ENCODE peak calls at places on chromosomes 1 and 21, in eight cellular contexts. Y is globus pallidus, S is NCI-H1417 treated with DMSO at 0.1 percent for 48 hours, J is coronary artery, M is fibroblast of gingiva, Q is glutamatergic neuron, L is RPMI8226, G is pancreas. I is an unnamed sample.

GRCh38 chr1:24142546-24143431 is at the start of gene IL22RA1:
- DNase-seq in Y (no peak), S (no peak), J (no peak), M (no peak), Q (no peak), L (peak), G (peak), I (no peak)

GRCh38 chr1:8510041-8510823 is 192.3 kb downstream of the SLC45A1 start:
- DNase-seq in Y (peak), S (no peak), J (no peak), M (peak), Q (no peak), L (no peak), G (no peak), I (peak)

GRCh38 chr21:36825683-36826082 is 126.8 kb downstream of the SIM2 start:
- DNase-seq in Y (no peak), S (peak), J (no peak), M (no peak), Q (no peak), L (no peak), G (no peak), I (no peak)

GRCh38 chr1:22916469-22916817 is 56.2 kb downstream of the LACTBL1 start:
- DNase-seq in Y (peak), S (no peak), J (no peak), M (no peak), Q (peak), L (no peak), G (no peak), I (no peak)

GRCh38 chr1:201016943-201017827 is 6.3 kb downstream of the KIF21B start:
- DNase-seq in Y (no peak), S (no peak), J (no peak), M (no peak), Q (peak), L (no peak), G (no peak), I (no peak)

GRCh38 chr1:229716064-229716463 is 90.0 kb downstream of the URB2 start:
- DNase-seq in Y (no peak), S (no peak), J (no peak), M (no peak), Q (no peak), L (no peak), G (no peak), I (no peak)

GRCh38 chr1:161072751-161073449 is 3.2 kb upstream of the ARHGAP30 start:
- DNase-seq in Y (no peak), S (no peak), J (no peak), M (no peak), Q (no peak), L (no peak), G (no peak), I (no peak)

GRCh38 chr1:153685578-153686340 is 7.3 kb downstream of the NPR1 start:
- DNase-seq in Y (no peak), S (no peak), J (no peak), M (no peak), Q (no peak), L (no peak), G (no peak), I (no peak)

GRCh38 chr1:56073206-56073605 is 506.2 kb downstream of the PLPP3 start:
- DNase-seq in Y (no peak), S (no peak), J (no peak), M (no peak), Q (no peak), L (no peak), G (no peak), I (no peak)

GRCh38 chr1:70667771-70668170 is 256.7 kb downstream of the CTH start:
- DNase-seq in Y (no peak), S (no peak), J (no peak), M (no peak), Q (no peak), L (no peak), G (no peak), I (peak)

GRCh38 chr21:27476696-27477095 is 509.8 kb upstream of the ADAMTS5 start:
- DNase-seq in Y (peak), S (no peak), J (no peak), M (peak), Q (no peak), L (no peak), G (no peak), I (no peak)

GRCh38 chr1:32872189-32872898 is 1.6 kb upstream of the FNDC5 start:
- DNase-seq in Y (peak), S (peak), J (no peak), M (no peak), Q (peak), L (peak), G (peak), I (no peak)

GRCh38 chr1:85496881-85497582 is 32.1 kb upstream of the DDAH1 start:
- DNase-seq in Y (no peak), S (no peak), J (no peak), M (no peak), Q (no peak), L (no peak), G (no peak), I (no peak)

GRCh38 chr1:207579436-207579799 is 65.5 kb upstream of the CR1L start:
- DNase-seq in Y (peak), S (no peak), J (no peak), M (peak), Q (peak), L (peak), G (no peak), I (peak)

GRCh38 chr1:150165622-150166612 is 16.2 kb downstream of the PLEKHO1 start:
- DNase-seq in Y (no peak), S (no peak), J (no peak), M (no peak), Q (peak), L (peak), G (no peak), I (no peak)

GRCh38 chr1:167957710-167958109 is 20.8 kb upstream of the MPC2 start:
- DNase-seq in Y (no peak), S (no peak), J (no peak), M (no peak), Q (no peak), L (no peak), G (no peak), I (no peak)

GRCh38 chr1:176696109-176696508 is 233.1 kb downstream of the PAPPA2 start:
- DNase-seq in Y (no peak), S (no peak), J (no peak), M (no peak), Q (no peak), L (peak), G (no peak), I (no peak)

GRCh38 chr1:19643113-19643512 is 998 bp upstream of the NBL1 start:
- DNase-seq in Y (no peak), S (no peak), J (peak), M (no peak), Q (no peak), L (peak), G (peak), I (no peak)

GRCh38 chr21:45515241-45516061 is 26.8 kb downstream of the SLC19A1 start:
- DNase-seq in Y (no peak), S (no peak), J (no peak), M (no peak), Q (peak), L (no peak), G (peak), I (no peak)

GRCh38 chr21:31156662-31157061 is 118.4 kb upstream of the KRTAP19-8 start:
- DNase-seq in Y (no peak), S (no peak), J (no peak), M (no peak), Q (no peak), L (no peak), G (no peak), I (no peak)

GRCh38 chr1:117210831-117211261 is at the start of gene VTCN1:
- DNase-seq in Y (no peak), S (no peak), J (no peak), M (no peak), Q (no peak), L (no peak), G (peak), I (no peak)

GRCh38 chr21:40339050-40339449 is 471.8 kb downstream of the PCP4 start:
- DNase-seq in Y (no peak), S (no peak), J (no peak), M (no peak), Q (no peak), L (no peak), G (no peak), I (no peak)

GRCh38 chr1:173113015-173113741 is 62.4 kb upstream of the TNFSF18 start:
- DNase-seq in Y (no peak), S (no peak), J (no peak), M (no peak), Q (no peak), L (no peak), G (no peak), I (no peak)

I was measured in GM04504.